ENCODE peak calls at places on chromosome 10, in nine cellular contexts. T, A, V, B, U, Y, K, W and R are unnamed samples.

GRCh38 chr10:4825456-4825867 is 545 bp upstream of the AKR1E2 start:
- DNase-seq in T (no peak), A (no peak), V (no peak), B (no peak), U (no peak), Y (no peak), K (no peak), W (no peak), R (no peak)

GRCh38 chr10:97517778-97518561 is 19.2 kb downstream of the UBTD1 start:
- DNase-seq in T (no peak), A (no peak), V (no peak), B (no peak), U (no peak), Y (no peak), K (no peak), W (no peak), R (no peak)

GRCh38 chr10:132532174-132532573 is 5.4 kb upstream of the INPP5A start:
- DNase-seq in T (no peak), A (no peak), V (no peak), B (no peak), U (no peak), Y (no peak), K (no peak), W (no peak), R (no peak)

GRCh38 chr10:14971867-14972448 is 12.8 kb downstream of the MEIG1 start:
- DNase-seq in T (no peak), A (no peak), V (peak; percentile 51), B (peak; percentile 45), U (no peak), Y (no peak), K (no peak), W (no peak), R (peak; percentile 23)

GRCh38 chr10:114538544-114538906 is 119.5 kb downstream of the ABLIM1 start:
- DNase-seq in T (no peak), A (no peak), V (no peak), B (peak; percentile 81), U (no peak), Y (no peak), K (peak; percentile 54), W (no peak), R (no peak)

GRCh38 chr10:121771957-121772356 is 155.9 kb downstream of the ATE1 start:
- DNase-seq in T (peak; percentile 52), A (peak; percentile 26), V (peak; percentile 51), B (no peak), U (no peak), Y (no peak), K (no peak), W (no peak), R (no peak)

GRCh38 chr10:28533571-28534304 is 820 bp downstream of the WAC start:
- DNase-seq in T (no peak), A (peak; percentile 23), V (peak; percentile 39), B (peak; percentile 75), U (peak; percentile 67), Y (peak; percentile 90), K (peak; percentile 86), W (peak; percentile 77), R (peak; percentile 28)

GRCh38 chr10:119849031-119849789 is 23.4 kb downstream of the MCMBP start:
- DNase-seq in T (peak; percentile 42), A (peak; percentile 15), V (peak; percentile 78), B (no peak), U (no peak), Y (no peak), K (no peak), W (no peak), R (peak; percentile 85)

GRCh38 chr10:75195035-75195763 is 15.4 kb upstream of the VDAC2 start:
- DNase-seq in T (peak; percentile 75), A (peak; percentile 50), V (peak; percentile 49), B (no peak), U (no peak), Y (peak; percentile 9), K (no peak), W (no peak), R (peak; percentile 41)

GRCh38 chr10:132458595-132459251 is 61.7 kb downstream of the PWWP2B start:
- DNase-seq in T (no peak), A (no peak), V (peak; percentile 33), B (peak; percentile 71), U (peak; percentile 69), Y (no peak), K (peak; percentile 76), W (no peak), R (peak; percentile 25)

GRCh38 chr10:110225756-110226554 is 18.6 kb downstream of the MXI1 start:
- DNase-seq in T (peak; percentile 71), A (peak; percentile 95), V (peak; percentile 96), B (peak; percentile 93), U (peak; percentile 90), Y (peak; percentile 97), K (peak; percentile 93), W (peak; percentile 90), R (peak; percentile 95)

GRCh38 chr10:30786131-30786530 is 156.6 kb upstream of the LYZL2 start:
- DNase-seq in T (no peak), A (peak; percentile 83), V (peak; percentile 24), B (no peak), U (no peak), Y (peak; percentile 61), K (no peak), W (no peak), R (no peak)

GRCh38 chr10:58475322-58476277 is 37.1 kb upstream of the BICC1 start:
- DNase-seq in T (no peak), A (peak; percentile 65), V (peak; percentile 86), B (no peak), U (no peak), Y (no peak), K (no peak), W (no peak), R (peak; percentile 84)

GRCh38 chr10:65793738-65794425 is 1132.0 kb upstream of the LRRTM3 start:
- DNase-seq in T (no peak), A (no peak), V (no peak), B (peak; percentile 84), U (no peak), Y (no peak), K (no peak), W (no peak), R (no peak)

GRCh38 chr10:79458483-79458882 is 13.1 kb upstream of the ZCCHC24 start:
- DNase-seq in T (no peak), A (no peak), V (no peak), B (no peak), U (no peak), Y (no peak), K (no peak), W (no peak), R (no peak)

GRCh38 chr10:75395171-75395954 is 6.2 kb downstream of the ZNF503 start:
- DNase-seq in T (no peak), A (no peak), V (peak; percentile 61), B (peak; percentile 54), U (peak; percentile 73), Y (no peak), K (peak; percentile 75), W (peak; percentile 53), R (no peak)

GRCh38 chr10:43452356-43452914 is 15.5 kb downstream of the ZNF487 start:
- DNase-seq in T (no peak), A (no peak), V (no peak), B (no peak), U (no peak), Y (no peak), K (no peak), W (no peak), R (no peak)

GRCh38 chr10:29370092-29370611 is 81.3 kb downstream of the LYZL1 start:
- DNase-seq in T (no peak), A (no peak), V (peak; percentile 23), B (no peak), U (no peak), Y (no peak), K (no peak), W (no peak), R (peak; percentile 10)

GRCh38 chr10:75904499-75905283 is 473.3 kb downstream of the LRMDA start:
- DNase-seq in T (no peak), A (no peak), V (no peak), B (peak; percentile 32), U (no peak), Y (no peak), K (no peak), W (no peak), R (no peak)

GRCh38 chr10:70505908-70506307 is 27.3 kb downstream of the PALD1 start:
- DNase-seq in T (no peak), A (no peak), V (no peak), B (no peak), U (no peak), Y (no peak), K (no peak), W (no peak), R (no peak)
- H3K4me3 ChIP-seq in T (no peak overlapping the region), A (no peak overlapping the region), V (no peak overlapping the region), B (no peak overlapping the region), U (no peak overlapping the region), Y (no peak overlapping the region), K (no peak overlapping the region), W (no peak overlapping the region), R (no peak overlapping the region)

DNA sequence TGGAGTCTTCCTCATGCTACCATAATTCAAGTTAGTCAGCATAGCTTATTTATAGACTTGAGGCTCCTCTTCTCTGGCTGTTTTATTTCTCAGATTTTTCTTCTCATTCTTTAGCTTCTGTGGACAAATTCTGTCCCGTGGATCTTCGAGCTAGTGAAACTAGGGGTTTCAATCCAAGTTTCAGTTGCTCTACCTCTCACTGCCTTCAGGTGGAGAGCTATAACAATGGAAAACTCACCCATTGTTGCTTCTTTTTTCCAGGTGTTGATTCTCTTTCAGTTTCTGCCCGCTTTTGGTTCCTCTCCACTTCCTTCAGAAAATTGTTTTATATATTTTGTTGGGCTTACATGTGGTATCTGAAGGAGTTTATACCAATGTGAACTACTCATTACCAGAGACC is 266.0 kb downstream of the TCF7L2 start:
- DNase-seq in T (no peak), A (no peak), V (no peak), B (no peak), U (no peak), Y (no peak), K (no peak), W (no peak), R (no peak)
- TF ChIP-seq CTCF in T (peak; percentile 29), A (no peak), V (no peak), B (peak; percentile 12), U (no peak), Y (no peak), K (no peak), W (no peak), R (no peak)

GRCh38 chr10:102647433-102648268 is 3.4 kb downstream of the TRIM8 start:
- DNase-seq in T (no peak), A (no peak), V (no peak), B (no peak), U (no peak), Y (no peak), K (no peak), W (no peak), R (no peak)
- H3K4me3 ChIP-seq in T (peak overlapping the region; percentile 83), A (peak overlapping the region; percentile 97), V (peak overlapping the region; percentile 95), B (peak overlapping the region; percentile 77), U (peak overlapping the region; percentile 54), Y (peak overlapping the region; percentile 97), K (peak overlapping the region; percentile 91), W (peak overlapping the region; percentile 82), R (peak overlapping the region; percentile 100)

DNA sequence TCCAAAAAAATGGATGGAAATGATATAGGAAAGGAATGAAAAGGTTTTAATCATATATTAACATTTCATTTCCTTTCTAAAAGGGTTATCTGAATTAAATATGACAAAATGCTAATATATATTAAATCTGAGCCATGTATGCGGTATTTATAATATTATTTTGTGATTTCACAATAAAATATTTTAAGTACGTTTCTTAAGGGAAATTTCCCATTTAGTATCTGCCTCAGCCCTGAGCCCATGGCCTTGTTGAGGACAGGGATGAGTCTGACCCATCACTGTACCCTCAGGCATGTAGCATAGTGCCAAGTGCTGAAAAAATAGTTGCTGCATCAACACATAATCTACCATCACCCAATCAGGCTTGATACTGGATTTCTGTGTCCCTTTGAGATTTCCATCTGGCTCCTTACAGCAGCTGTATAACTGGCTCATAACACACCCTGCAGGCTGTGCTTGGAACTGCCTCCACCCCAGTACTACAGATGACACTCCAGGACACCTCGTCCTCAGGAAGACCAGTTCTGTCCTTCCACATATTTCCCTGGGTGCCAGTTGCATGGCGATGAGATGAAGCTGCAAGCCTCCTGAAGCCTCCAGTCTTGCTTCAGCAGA is 59.4 kb upstream of the ASAH2 start:
- DNase-seq in T (no peak), A (no peak), V (no peak), B (no peak), U (no peak), Y (no peak), K (no peak), W (no peak), R (peak; percentile 11)
- TF ChIP-seq CTCF in T (peak; percentile 26), A (no peak), V (peak; percentile 61), B (no peak), U (no peak), Y (no peak), K (peak; percentile 41), W (no peak), R (peak; percentile 41)